ENCODE peak calls at places on chromosomes 11 and 22, in four cellular contexts. B is H1, D is SK-N-SH, F is HepG2. Z is an unnamed sample.

GRCh38 chr11:1082728-1083620 is 8.3 kb downstream of the MUC2 start:
- DNase-seq in B (no peak), D (no peak), F (no peak), Z (no peak)

GRCh38 chr11:75261474-75261847 is 20.9 kb downstream of the TPBGL start:
- DNase-seq in B (no peak), D (no peak), F (no peak), Z (no peak)

GRCh38 chr22:33302049-33302545 is 243.9 kb upstream of the SYN3 start:
- DNase-seq in B (peak), D (peak), F (peak), Z (peak)

GRCh38 chr11:45180158-45180887 is 33.9 kb downstream of the PRDM11 start:
- DNase-seq in B (no peak), D (peak), F (no peak), Z (no peak)

GRCh38 chr11:19715373-19715772 is 2.7 kb downstream of the NAV2 start:
- DNase-seq in B (no peak), D (no peak), F (no peak), Z (no peak)

GRCh38 chr22:32695451-32695891 is 106.0 kb upstream of the TIMP3 start:
- DNase-seq in B (no peak), D (no peak), F (peak), Z (no peak)

GRCh38 chr11:84648413-84648812 is 978.7 kb downstream of the DLG2 start:
- DNase-seq in B (peak), D (no peak), F (no peak), Z (no peak)

GRCh38 chr11:36019722-36020121 is 75.9 kb downstream of the LDLRAD3 start:
- DNase-seq in B (no peak), D (no peak), F (no peak), Z (no peak)

GRCh38 chr11:64713031-64713780 is 9.8 kb downstream of the NRXN2 start:
- DNase-seq in B (no peak), D (no peak), F (no peak), Z (no peak)

GRCh38 chr11:123457187-123457770 is 27.2 kb downstream of the GRAMD1B start:
- DNase-seq in B (no peak), D (no peak), F (no peak), Z (no peak)

GRCh38 chr22:44024288-44024908 is at the start of gene PARVB:
- DNase-seq in B (no peak), D (peak), F (no peak), Z (peak)

GRCh38 chr11:134901955-134902707 is 490.1 kb upstream of the B3GAT1 start:
- DNase-seq in B (no peak), D (no peak), F (no peak), Z (no peak)

GRCh38 chr11:57711414-57712255 is at the start of gene MED19:
- DNase-seq in B (peak), D (no peak), F (peak), Z (peak)

GRCh38 chr11:102517670-102518069 is 12.9 kb downstream of the MMP7 start:
- DNase-seq in B (no peak), D (no peak), F (no peak), Z (no peak)

GRCh38 chr22:28021998-28022660 is 103.1 kb upstream of the PITPNB start:
- DNase-seq in B (no peak), D (no peak), F (no peak), Z (no peak)

GRCh38 chr11:111586305-111586915 is 15.8 kb upstream of the SIK2 start:
- DNase-seq in B (no peak), D (peak), F (peak), Z (no peak)

GRCh38 chr11:58567889-58568512 is 7.7 kb downstream of the LPXN start:
- DNase-seq in B (peak), D (peak), F (peak), Z (no peak)

GRCh38 chr22:31932863-31933262 is 11.5 kb upstream of the YWHAH start:
- DNase-seq in B (no peak), D (no peak), F (peak), Z (no peak)

DNA sequence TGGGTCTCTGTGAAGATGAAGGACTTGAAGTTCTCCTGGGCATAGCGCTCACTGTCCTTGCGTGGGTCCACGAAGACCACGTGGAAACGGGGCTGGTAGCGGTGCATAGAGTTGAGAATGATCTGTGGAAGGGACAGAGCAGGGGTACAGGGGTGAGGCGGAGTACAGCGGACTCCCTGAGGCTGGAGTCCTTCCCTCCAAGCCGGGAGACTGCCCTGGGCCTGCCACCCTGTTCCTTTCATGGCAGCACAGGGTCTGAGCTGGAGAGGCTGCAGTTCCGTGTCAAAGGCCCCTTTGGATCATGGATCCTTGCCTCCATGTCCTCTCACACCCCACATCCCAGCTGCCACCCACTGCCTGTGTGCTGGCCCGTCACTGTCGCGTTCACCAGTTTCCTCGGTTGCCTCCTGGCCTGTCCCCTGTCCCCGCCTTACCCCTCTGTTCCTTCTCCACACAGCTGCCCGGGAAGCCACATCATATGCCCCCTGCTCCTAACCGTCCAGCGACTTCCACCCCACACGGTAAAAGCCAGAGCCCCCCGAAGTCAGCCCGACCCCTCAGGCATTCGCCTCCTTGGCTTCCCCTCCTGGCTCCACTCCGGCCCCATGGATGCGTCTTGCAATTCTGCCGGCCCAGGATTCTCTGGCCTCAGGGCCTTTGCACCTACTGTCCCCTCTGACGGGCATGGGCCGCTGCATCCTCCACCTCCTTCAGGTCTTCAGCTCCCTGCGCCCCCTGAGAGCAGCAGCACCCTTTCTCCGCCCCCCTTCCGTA is 3.4 kb upstream of the NUDT8 start:
- DNase-seq in B (no peak), D (no peak), F (no peak), Z (no peak)
- TF ChIP-seq TAF1 in B (no peak), D (no peak), F (no peak), Z (no peak)

GRCh38 chr11:82945682-82946081 is 44.1 kb downstream of the DDIAS start:
- DNase-seq in B (no peak), D (no peak), F (peak), Z (no peak)
- TF ChIP-seq TAF1 in B (no peak), D (no peak), F (no peak), Z (no peak)

DNA sequence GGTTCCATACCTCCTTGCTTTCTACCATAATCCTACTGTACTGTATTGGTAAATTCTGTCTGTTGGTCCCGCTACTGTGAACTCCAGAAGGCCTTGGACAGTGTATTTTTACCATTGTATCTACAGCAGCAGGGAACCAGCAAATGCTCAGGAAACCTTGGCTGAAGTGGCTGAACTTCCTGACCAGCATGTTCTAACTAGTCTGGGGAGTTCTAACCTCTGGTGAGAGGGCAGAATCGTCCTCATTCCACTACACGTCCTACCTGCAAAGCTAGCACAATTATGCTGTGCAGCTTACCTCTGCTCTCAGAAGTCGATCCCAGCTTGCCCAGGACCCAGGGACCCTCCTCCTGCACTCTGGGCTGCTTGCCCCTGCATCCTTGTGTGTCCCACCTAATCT is 283.1 kb downstream of the TENM4 start:
- DNase-seq in B (no peak), D (no peak), F (no peak), Z (no peak)
- TF ChIP-seq TAF1 in B (no peak), D (no peak), F (no peak), Z (no peak)

DNA sequence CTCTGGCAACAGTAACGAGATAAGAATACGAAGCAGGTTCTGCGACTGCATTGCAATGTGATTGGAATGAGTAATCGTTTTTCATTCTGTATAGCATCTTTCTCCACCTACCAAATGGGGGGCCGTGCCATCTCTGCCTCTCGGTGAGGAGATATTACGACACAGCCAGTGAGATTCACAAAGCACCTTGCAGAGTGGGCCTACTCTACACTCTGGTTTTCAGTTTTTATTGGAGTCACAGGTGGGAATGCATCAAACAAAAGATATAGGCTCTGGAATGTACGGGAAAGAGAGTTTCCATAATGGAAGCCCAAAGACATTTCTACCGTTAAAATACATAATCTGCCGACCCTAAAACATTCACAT is 475 bp upstream of the RTN3 start:
- DNase-seq in B (no peak), D (peak), F (no peak), Z (no peak)
- TF ChIP-seq TAF1 in B (no peak), D (no peak), F (no peak), Z (no peak)

GRCh38 chr11:22752908-22753310 is 76.7 kb downstream of the SVIP start:
- DNase-seq in B (no peak), D (no peak), F (no peak), Z (no peak)
- TF ChIP-seq TAF1 in B (no peak), D (no peak), F (no peak), Z (no peak)

DNA sequence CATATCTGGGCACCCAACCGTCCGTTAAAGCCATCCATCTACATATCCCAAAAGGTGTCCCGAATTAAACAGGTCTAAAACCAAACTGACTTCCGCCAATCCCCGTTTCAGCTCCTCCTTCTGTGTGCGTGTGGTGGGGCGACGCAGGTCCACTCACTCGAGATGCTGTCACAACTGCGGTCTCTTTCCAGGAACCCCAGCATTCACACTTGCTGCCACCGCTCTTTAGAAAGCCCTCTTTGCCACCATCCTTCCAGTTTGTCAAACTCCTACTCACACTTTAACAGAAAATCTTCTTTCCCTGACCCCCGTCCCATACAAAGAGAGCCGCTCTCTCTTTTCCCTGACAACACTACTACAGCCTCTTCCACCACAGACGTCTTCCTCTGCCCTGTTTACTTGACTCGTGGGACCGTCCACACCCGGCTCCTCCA is 467 bp downstream of the ESS2 start:
- DNase-seq in B (no peak), D (no peak), F (no peak), Z (no peak)
- TF ChIP-seq TAF1 in B (no peak), D (no peak), F (no peak), Z (no peak)

DNA sequence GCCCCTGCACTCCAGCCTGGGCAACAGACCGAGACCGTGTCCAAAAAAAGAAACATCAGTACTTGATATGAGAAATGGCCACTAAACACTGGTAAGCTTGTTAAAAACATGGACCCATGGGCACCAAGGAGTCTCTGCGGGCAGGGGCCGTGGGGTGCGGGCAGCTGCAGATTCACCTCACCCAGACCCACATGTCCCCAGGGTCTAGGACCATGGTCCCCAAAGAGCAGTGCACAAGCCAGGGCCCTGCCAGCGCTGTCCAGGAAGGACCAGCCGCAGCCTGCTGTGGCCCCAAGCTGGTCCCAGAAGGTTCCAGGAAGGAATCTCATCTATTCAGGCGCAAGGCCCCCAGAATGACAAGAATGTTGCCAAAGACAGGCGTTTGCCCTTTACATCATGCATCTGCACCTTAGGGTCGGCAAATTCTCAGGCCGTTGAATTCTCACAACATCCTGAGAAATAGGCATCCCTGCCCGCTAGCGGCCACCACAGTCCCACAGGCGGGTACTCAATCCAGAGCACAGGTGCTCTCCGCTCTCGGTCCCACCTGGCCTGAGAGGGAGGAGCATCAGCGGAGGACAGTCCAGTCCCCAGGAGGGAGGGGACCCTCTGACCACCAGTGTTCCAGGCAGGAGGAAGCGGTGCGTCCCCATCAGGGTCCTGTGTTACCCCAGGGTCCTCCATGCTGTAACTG is 9.5 kb downstream of the YPEL1 start:
- DNase-seq in B (no peak), D (no peak), F (no peak), Z (no peak)
- TF ChIP-seq TAF1 in B (peak), D (no peak), F (no peak), Z (no peak)

DNA sequence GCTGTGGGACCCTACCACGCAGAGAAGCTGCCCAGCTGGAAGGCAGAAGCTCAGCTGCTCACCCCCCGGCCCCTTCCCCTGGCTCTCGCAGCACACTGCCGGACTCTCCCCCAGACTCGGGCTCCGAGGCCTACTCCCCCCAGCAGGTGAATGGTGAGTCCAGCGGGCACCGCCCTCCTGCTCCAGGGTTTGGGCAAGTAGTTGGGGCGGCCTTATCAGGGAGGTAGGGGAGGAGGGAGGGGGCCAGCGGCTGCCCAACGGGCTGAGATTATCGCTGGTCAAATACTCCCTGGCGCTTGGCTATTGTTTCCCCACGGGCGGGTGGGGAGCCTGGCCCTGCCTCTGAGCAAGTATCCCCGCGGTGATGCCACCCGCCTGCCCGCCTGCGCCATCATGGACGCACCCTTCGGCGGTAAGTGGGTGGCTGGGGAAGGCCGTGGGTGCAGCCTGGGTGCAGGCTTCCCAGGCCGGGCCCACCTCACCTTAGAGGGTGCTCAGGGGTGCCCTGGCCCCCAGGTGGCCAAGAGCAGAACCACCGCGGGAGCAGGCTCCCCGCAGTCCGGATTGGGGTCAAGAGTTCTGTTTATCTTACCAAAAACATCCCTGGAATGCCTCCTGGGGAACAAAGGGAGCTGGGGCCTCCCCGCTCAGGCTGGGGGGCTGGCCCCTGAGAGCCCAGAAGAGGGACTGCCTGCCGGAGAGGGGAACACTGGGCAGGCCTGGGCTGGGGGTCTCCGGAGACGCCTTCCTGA is 16.9 kb downstream of the MYRF start:
- DNase-seq in B (no peak), D (no peak), F (peak), Z (no peak)
- TF ChIP-seq TAF1 in B (no peak), D (no peak), F (peak), Z (no peak)